ENCODE peak calls at places on chromosome 1, in five cellular contexts. X is mammary epithelial cell, O is pancreas, B is GM23248, U is hepatocyte. R is an unnamed sample.

GRCh38 chr1:221543529-221544120 is 198.3 kb downstream of the DUSP10 start:
- DNase-seq in X (peak), O (no peak), B (peak), U (peak), R (peak)

GRCh38 chr1:208581252-208581651 is 337.1 kb upstream of the PLXNA2 start:
- DNase-seq in X (no peak), O (no peak), B (no peak), U (no peak), R (no peak)

GRCh38 chr1:31102501-31102950 is 37.0 kb upstream of the PUM1 start:
- DNase-seq in X (peak), O (no peak), B (peak), U (peak), R (peak)

GRCh38 chr1:35278886-35279554 is 10.5 kb downstream of the ZMYM4 start:
- DNase-seq in X (no peak), O (no peak), B (no peak), U (no peak), R (no peak)

GRCh38 chr1:203615182-203615581 is 11.4 kb upstream of the ATP2B4 start:
- DNase-seq in X (no peak), O (no peak), B (no peak), U (no peak), R (no peak)

GRCh38 chr1:218775476-218776170 is 398.1 kb upstream of the LYPLAL1 start:
- DNase-seq in X (no peak), O (no peak), B (no peak), U (peak), R (no peak)

GRCh38 chr1:202987255-202987654 is 19.9 kb upstream of the TMEM183A start:
- DNase-seq in X (no peak), O (no peak), B (no peak), U (no peak), R (no peak)

GRCh38 chr1:199101139-199101538 is 462.3 kb downstream of the PTPRC start:
- DNase-seq in X (no peak), O (no peak), B (no peak), U (no peak), R (no peak)

GRCh38 chr1:160519542-160520435 is 3.3 kb downstream of the SLAMF6 start:
- DNase-seq in X (peak), O (no peak), B (no peak), U (peak), R (peak)

GRCh38 chr1:80048706-80049105 is 1042.2 kb upstream of the ADGRL4 start:
- DNase-seq in X (peak), O (no peak), B (no peak), U (no peak), R (no peak)

GRCh38 chr1:54125671-54126070 is 27.1 kb downstream of the CDCP2 start:
- DNase-seq in X (peak), O (peak), B (peak), U (peak), R (peak)

GRCh38 chr1:216812966-216813365 is 89.7 kb upstream of the ESRRG start:
- DNase-seq in X (peak), O (no peak), B (peak), U (no peak), R (peak)

GRCh38 chr1:91166106-91166712 is 144.4 kb upstream of the ZNF644 start:
- DNase-seq in X (peak), O (peak), B (peak), U (peak), R (peak)

GRCh38 chr1:27659497-27660299 is 12.3 kb downstream of the IFI6 start:
- DNase-seq in X (peak), O (peak), B (peak), U (peak), R (peak)

DNA sequence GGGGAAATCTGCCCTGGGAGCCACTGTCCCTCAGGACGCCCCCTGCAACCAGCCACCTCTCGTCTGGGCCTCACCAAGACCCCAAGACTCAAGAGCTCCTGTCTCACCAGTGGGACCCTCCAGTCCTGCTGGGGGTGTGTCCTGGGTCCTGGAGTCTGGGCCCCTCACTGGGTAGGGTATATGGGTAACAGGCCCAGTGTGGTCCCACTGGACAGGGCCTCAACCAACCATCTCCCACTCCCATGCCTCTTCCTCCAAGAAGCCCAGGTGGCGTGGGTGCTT is 737 bp upstream of the VWA1 start:
- DNase-seq in X (no peak), O (no peak), B (no peak), U (no peak), R (no peak)
- H3K27ac ChIP-seq in X (no peak), O (peak), B (no peak), U (peak), R (no peak)

GRCh38 chr1:3907031-3907534 is 7.0 kb upstream of the C1orf174 start:
- DNase-seq in X (no peak), O (no peak), B (no peak), U (no peak), R (peak)
- H3K27ac ChIP-seq in X (no peak), O (no peak), B (no peak), U (no peak), R (no peak)

GRCh38 chr1:114110011-114110410 is 43.7 kb downstream of the SYT6 start:
- DNase-seq in X (no peak), O (no peak), B (no peak), U (no peak), R (no peak)
- H3K27ac ChIP-seq in X (no peak), O (no peak), B (no peak), U (no peak), R (no peak)

GRCh38 chr1:44576456-44577150 is 97.7 kb downstream of the TMEM53 start:
- DNase-seq in X (no peak), O (no peak), B (no peak), U (no peak), R (no peak)

GRCh38 chr1:44585315-44585920 is 88.9 kb downstream of the TMEM53 start:
- DNase-seq in X (no peak), O (no peak), B (no peak), U (no peak), R (peak)

GRCh38 chr1:44584167-44584566 is 90.1 kb downstream of the TMEM53 start:
- DNase-seq in X (no peak), O (no peak), B (no peak), U (peak), R (no peak)

GRCh38 chr1:44581205-44581604 is 93.1 kb downstream of the TMEM53 start:
- DNase-seq in X (no peak), O (no peak), B (no peak), U (no peak), R (no peak)
- H3K27ac ChIP-seq in X (no peak), O (no peak), B (no peak), U (no peak), R (no peak)

GRCh38 chr1:65423884-65424655 is 3.6 kb downstream of the LEPR start:
- DNase-seq in X (peak), O (no peak), B (peak), U (peak), R (peak)
- H3K27ac ChIP-seq in X (peak), O (no peak), B (peak), U (peak), R (peak)